ENCODE peak calls at places on chromosome 12, in eight cellular contexts. One of them, this sample, is unnamed. For H3K36me3, the result is how much of the 10 kb centered on the place peaks cover.

GRCh38 chr12:60071759-60072191 is 475.9 kb downstream of the SLC16A7 start:
- DNase-seq in mammary epithelial cell: peak
- DNase-seq in tibial artery: no peak
- DNase-seq in ovary: no peak
- DNase-seq in SK-N-MC: no peak
- DNase-seq in Panc1: no peak
- DNase-seq in CD4-positive, CD25-positive, alpha-beta regulatory T cell: no peak
- DNase-seq in BE2C: no peak
- DNase-seq in this sample: no peak

GRCh38 chr12:51887476-51888315 is at the start of gene ANKRD33:
- DNase-seq in SK-N-MC: no peak
- DNase-seq in tibial artery: peak
- DNase-seq in Panc1: no peak
- DNase-seq in CD4-positive, CD25-positive, alpha-beta regulatory T cell: no peak
- DNase-seq in mammary epithelial cell: no peak
- DNase-seq in ovary: no peak
- DNase-seq in BE2C: no peak
- DNase-seq in this sample: no peak

GRCh38 chr12:92987846-92988621 is 58.9 kb upstream of the EEA1 start:
- DNase-seq in ovary: no peak
- DNase-seq in tibial artery: peak
- DNase-seq in SK-N-MC: no peak
- DNase-seq in BE2C: no peak
- DNase-seq in mammary epithelial cell: no peak
- DNase-seq in CD4-positive, CD25-positive, alpha-beta regulatory T cell: no peak
- DNase-seq in Panc1: no peak
- DNase-seq in this sample: no peak

GRCh38 chr12:107536613-107537012 is 149.0 kb upstream of the PWP1 start:
- DNase-seq in tibial artery: no peak
- DNase-seq in CD4-positive, CD25-positive, alpha-beta regulatory T cell: no peak
- DNase-seq in mammary epithelial cell: no peak
- DNase-seq in ovary: no peak
- DNase-seq in SK-N-MC: no peak
- DNase-seq in BE2C: no peak
- DNase-seq in Panc1: no peak
- DNase-seq in this sample: no peak

GRCh38 chr12:6199531-6200265 is 502 bp upstream of the CD9 start:
- DNase-seq in tibial artery: peak
- DNase-seq in ovary: peak
- DNase-seq in SK-N-MC: peak
- DNase-seq in mammary epithelial cell: no peak
- DNase-seq in CD4-positive, CD25-positive, alpha-beta regulatory T cell: peak
- DNase-seq in BE2C: no peak
- DNase-seq in Panc1: no peak
- DNase-seq in this sample: no peak

GRCh38 chr12:10392394-10392930 is 2.6 kb upstream of the KLRK1 start:
- DNase-seq in Panc1: no peak
- DNase-seq in ovary: no peak
- DNase-seq in SK-N-MC: no peak
- DNase-seq in mammary epithelial cell: peak
- DNase-seq in CD4-positive, CD25-positive, alpha-beta regulatory T cell: no peak
- DNase-seq in tibial artery: peak
- DNase-seq in BE2C: no peak
- DNase-seq in this sample: peak

GRCh38 chr12:21502872-21503271 is 1.3 kb downstream of the GOLT1B start:
- DNase-seq in ovary: no peak
- DNase-seq in CD4-positive, CD25-positive, alpha-beta regulatory T cell: no peak
- DNase-seq in SK-N-MC: no peak
- DNase-seq in mammary epithelial cell: no peak
- DNase-seq in BE2C: no peak
- DNase-seq in tibial artery: no peak
- DNase-seq in Panc1: no peak
- DNase-seq in this sample: no peak

GRCh38 chr12:51911788-51912711 is 4.7 kb downstream of the ACVRL1 start:
- DNase-seq in SK-N-MC: no peak
- DNase-seq in tibial artery: peak
- DNase-seq in BE2C: peak
- DNase-seq in Panc1: no peak
- DNase-seq in mammary epithelial cell: no peak
- DNase-seq in CD4-positive, CD25-positive, alpha-beta regulatory T cell: no peak
- DNase-seq in ovary: peak
- DNase-seq in this sample: no peak

GRCh38 chr12:54549774-54550451 is 512 bp downstream of the PDE1B start:
- DNase-seq in SK-N-MC: no peak
- DNase-seq in tibial artery: no peak
- DNase-seq in Panc1: no peak
- DNase-seq in BE2C: no peak
- DNase-seq in CD4-positive, CD25-positive, alpha-beta regulatory T cell: no peak
- DNase-seq in mammary epithelial cell: peak
- DNase-seq in ovary: peak
- DNase-seq in this sample: no peak

GRCh38 chr12:122635471-122635870 is 67.7 kb downstream of the HCAR2 start:
- DNase-seq in mammary epithelial cell: no peak
- DNase-seq in Panc1: no peak
- DNase-seq in BE2C: no peak
- DNase-seq in SK-N-MC: no peak
- DNase-seq in tibial artery: no peak
- DNase-seq in ovary: no peak
- DNase-seq in CD4-positive, CD25-positive, alpha-beta regulatory T cell: no peak
- DNase-seq in this sample: no peak
- H3K36me3 ChIP-seq in mammary epithelial cell: under half
- H3K36me3 ChIP-seq in Panc1: under half
- H3K36me3 ChIP-seq in BE2C: under half
- H3K36me3 ChIP-seq in SK-N-MC: under half
- H3K36me3 ChIP-seq in tibial artery: under half
- H3K36me3 ChIP-seq in ovary: under half
- H3K36me3 ChIP-seq in CD4-positive, CD25-positive, alpha-beta regulatory T cell: under half
- H3K36me3 ChIP-seq in this sample: under half

DNA sequence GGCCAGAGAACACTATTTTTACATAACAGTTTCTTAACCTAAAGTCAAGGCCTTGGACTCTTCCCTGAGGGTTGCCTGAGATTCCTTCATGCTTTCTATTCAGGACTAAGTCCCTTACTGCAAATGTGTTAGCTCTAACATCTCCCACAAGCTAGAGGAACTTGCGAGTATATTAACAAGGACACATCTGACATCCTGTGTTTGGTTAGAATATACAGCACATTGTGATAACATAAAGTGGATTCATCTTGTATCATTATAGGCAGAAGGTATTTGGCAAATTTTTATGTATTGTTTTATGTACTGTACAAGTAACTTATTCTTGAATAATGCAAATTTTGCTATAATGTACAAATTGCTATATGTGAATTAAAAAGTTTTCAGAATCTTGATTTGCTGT is 45.5 kb downstream of the SH2B3 start:
- DNase-seq in Panc1: no peak
- DNase-seq in mammary epithelial cell: no peak
- DNase-seq in ovary: no peak
- DNase-seq in tibial artery: no peak
- DNase-seq in CD4-positive, CD25-positive, alpha-beta regulatory T cell: no peak
- DNase-seq in SK-N-MC: no peak
- DNase-seq in BE2C: no peak
- DNase-seq in this sample: no peak
- H3K36me3 ChIP-seq in Panc1: under half
- H3K36me3 ChIP-seq in mammary epithelial cell: under half
- H3K36me3 ChIP-seq in ovary: under half
- H3K36me3 ChIP-seq in tibial artery: under half
- H3K36me3 ChIP-seq in CD4-positive, CD25-positive, alpha-beta regulatory T cell: half or more
- H3K36me3 ChIP-seq in SK-N-MC: half or more
- H3K36me3 ChIP-seq in BE2C: half or more
- H3K36me3 ChIP-seq in this sample: under half

DNA sequence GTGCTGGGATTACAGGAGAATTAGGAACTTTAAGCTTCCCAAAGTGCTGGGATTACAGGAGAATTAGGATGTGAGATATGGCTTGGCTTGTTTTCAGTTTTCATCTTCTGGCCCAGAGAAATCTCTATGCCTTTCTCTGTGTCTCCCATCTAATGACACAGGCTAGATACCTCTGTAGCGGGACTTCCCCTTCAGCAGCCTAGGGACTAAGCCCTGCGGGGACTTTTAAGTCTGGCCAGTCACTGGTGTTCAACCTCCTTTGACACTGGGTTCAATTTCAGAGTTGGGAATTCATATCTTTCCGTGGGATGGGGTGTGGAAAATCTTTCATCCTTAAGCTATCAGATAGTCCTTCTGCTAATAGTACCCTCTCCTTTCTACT is 6.2 kb downstream of the RFC5 start:
- DNase-seq in SK-N-MC: no peak
- DNase-seq in mammary epithelial cell: no peak
- DNase-seq in BE2C: no peak
- DNase-seq in ovary: no peak
- DNase-seq in tibial artery: no peak
- DNase-seq in Panc1: no peak
- DNase-seq in CD4-positive, CD25-positive, alpha-beta regulatory T cell: no peak
- DNase-seq in this sample: no peak
- H3K36me3 ChIP-seq in SK-N-MC: half or more
- H3K36me3 ChIP-seq in mammary epithelial cell: under half
- H3K36me3 ChIP-seq in BE2C: half or more
- H3K36me3 ChIP-seq in ovary: under half
- H3K36me3 ChIP-seq in tibial artery: under half
- H3K36me3 ChIP-seq in Panc1: under half
- H3K36me3 ChIP-seq in CD4-positive, CD25-positive, alpha-beta regulatory T cell: half or more
- H3K36me3 ChIP-seq in this sample: under half

GRCh38 chr12:49051777-49052438 is 8.7 kb downstream of the KMT2D start:
- DNase-seq in tibial artery: no peak
- DNase-seq in SK-N-MC: no peak
- DNase-seq in CD4-positive, CD25-positive, alpha-beta regulatory T cell: no peak
- DNase-seq in Panc1: no peak
- DNase-seq in ovary: no peak
- DNase-seq in BE2C: no peak
- DNase-seq in mammary epithelial cell: no peak
- DNase-seq in this sample: no peak
- H3K36me3 ChIP-seq in tibial artery: half or more
- H3K36me3 ChIP-seq in SK-N-MC: half or more
- H3K36me3 ChIP-seq in CD4-positive, CD25-positive, alpha-beta regulatory T cell: half or more
- H3K36me3 ChIP-seq in Panc1: under half
- H3K36me3 ChIP-seq in ovary: under half
- H3K36me3 ChIP-seq in BE2C: half or more
- H3K36me3 ChIP-seq in mammary epithelial cell: under half
- H3K36me3 ChIP-seq in this sample: half or more

This sample was measured in CD8-positive, alpha-beta memory T cell.